ENCODE peak calls at places on chromosomes 1 and 21, in ten cellular contexts. F, U, Z, D, M, L, Q, A, I and G are unnamed samples.

GRCh38 chr21:43687566-43688395 is 28.4 kb downstream of the RRP1B start:
- DNase-seq in Q (no peak), I (no peak), F (no peak), D (no peak), U (no peak), A (no peak), L (no peak), Z (no peak), M (no peak), G (no peak)

GRCh38 chr1:26237230-26237966 is 3.4 kb downstream of the CEP85 start:
- DNase-seq in F (no peak), D (no peak), U (peak; percentile 67), Z (no peak), M (no peak), I (no peak), Q (no peak), L (no peak), A (no peak), G (no peak)

GRCh38 chr21:46092811-46093667 is 4.9 kb upstream of the COL6A2 start:
- DNase-seq in D (no peak), I (no peak), Q (no peak), M (peak; percentile 15), L (no peak), U (no peak), F (no peak), Z (no peak), A (no peak), G (no peak)

GRCh38 chr1:38997034-38997900 is 6.2 kb downstream of the AKIRIN1 start:
- DNase-seq in M (no peak), Z (no peak), D (no peak), L (no peak), U (no peak), Q (no peak), F (no peak), I (no peak), A (no peak), G (no peak)

GRCh38 chr1:28613175-28613574 is 21.1 kb downstream of the RAB42 start:
- DNase-seq in I (no peak), Q (no peak), D (no peak), Z (no peak), A (no peak), M (no peak), U (no peak), L (no peak), F (no peak), G (no peak)

GRCh38 chr1:56406821-56407220 is 172.5 kb downstream of the PLPP3 start:
- DNase-seq in A (no peak), Z (no peak), L (no peak), F (no peak), U (no peak), M (no peak), D (no peak), I (no peak), Q (no peak), G (no peak)

GRCh38 chr1:68725353-68725752 is 228.5 kb upstream of the DEPDC1 start:
- DNase-seq in Q (no peak), A (no peak), U (peak; percentile 1), L (no peak), F (peak; percentile 84), I (no peak), D (no peak), Z (no peak), M (no peak), G (no peak)

GRCh38 chr21:35038772-35039145 is 10.3 kb downstream of the RUNX1 start:
- DNase-seq in M (no peak), U (no peak), L (no peak), Q (no peak), F (no peak), A (no peak), I (no peak), D (no peak), Z (no peak), G (no peak)

GRCh38 chr1:198830397-198830796 is 191.6 kb downstream of the PTPRC start:
- DNase-seq in D (no peak), U (no peak), Z (no peak), L (peak; percentile 7), Q (no peak), F (no peak), M (no peak), A (no peak), I (no peak), G (no peak)

GRCh38 chr1:172203135-172203823 is 217.2 kb upstream of the C1orf105 start:
- DNase-seq in M (no peak), U (peak; percentile 77), I (no peak), D (no peak), A (no peak), Q (no peak), L (no peak), Z (no peak), F (no peak), G (no peak)

GRCh38 chr1:206489980-206490534 is 17.3 kb upstream of the RASSF5 start:
- DNase-seq in A (peak; percentile 81), U (peak; percentile 86), D (no peak), Z (no peak), L (peak; percentile 65), F (peak; percentile 83), M (peak; percentile 84), Q (peak; percentile 76), I (peak; percentile 39), G (peak; percentile 60)

GRCh38 chr21:29360799-29361765 is 62.4 kb downstream of the BACH1 start:
- DNase-seq in L (no peak), M (no peak), U (peak; percentile 38), Q (no peak), D (no peak), F (no peak), I (no peak), A (no peak), Z (no peak), G (no peak)

GRCh38 chr21:44871576-44872265 is 1.8 kb downstream of the PTTG1IP start:
- DNase-seq in M (peak; percentile 68), Q (no peak), F (no peak), U (peak; percentile 82), A (peak; percentile 81), D (no peak), I (peak; percentile 41), Z (peak; percentile 75), L (no peak), G (peak; percentile 57)

GRCh38 chr1:42368096-42368795 is 12.3 kb upstream of the RIMKLA start:
- DNase-seq in Z (no peak), F (no peak), L (no peak), D (no peak), U (no peak), I (no peak), A (no peak), M (no peak), Q (no peak), G (no peak)

GRCh38 chr1:219088778-219089557 is 84.7 kb upstream of the LYPLAL1 start:
- DNase-seq in L (peak; percentile 62), Z (peak; percentile 74), M (peak; percentile 33), Q (peak; percentile 28), F (no peak), D (peak; percentile 78), I (peak; percentile 75), U (peak; percentile 97), A (peak; percentile 69), G (no peak)

GRCh38 chr1:119475866-119476439 is 31.1 kb upstream of the HSD3B1 start:
- DNase-seq in M (peak; percentile 69), F (peak; percentile 28), A (no peak), Q (peak; percentile 59), U (peak; percentile 69), Z (no peak), D (no peak), L (peak; percentile 6), I (no peak), G (no peak)
- TF ChIP-seq CTCF in M (peak; percentile 29), F (peak; percentile 59), A (no peak), Q (peak; percentile 78), U (peak; percentile 91), Z (peak; percentile 82), D (peak; percentile 68), L (peak; percentile 87), I (peak; percentile 54), G (peak; percentile 82)

GRCh38 chr21:38929137-38929536 is 123.4 kb downstream of the ETS2 start:
- DNase-seq in U (no peak), I (no peak), F (no peak), M (no peak), D (no peak), A (no peak), Q (no peak), L (no peak), Z (no peak), G (no peak)
- TF ChIP-seq CTCF in U (no peak), I (no peak), F (no peak), M (no peak), D (no peak), A (no peak), Q (no peak), L (no peak), Z (no peak), G (no peak)

GRCh38 chr1:92817137-92817697 is 14.6 kb upstream of the RPL5 start:
- DNase-seq in U (no peak), D (no peak), F (no peak), M (no peak), A (no peak), Q (no peak), Z (no peak), L (no peak), I (no peak), G (no peak)

GRCh38 chr1:92822907-92823306 is 8.9 kb upstream of the RPL5 start:
- DNase-seq in Z (no peak), U (peak; percentile 94), L (no peak), D (peak; percentile 32), F (no peak), I (no peak), M (no peak), A (no peak), Q (no peak), G (no peak)

GRCh38 chr1:92817986-92818764 is 13.7 kb upstream of the RPL5 start:
- DNase-seq in U (peak; percentile 65), Z (no peak), I (no peak), F (peak; percentile 8), M (no peak), L (no peak), Q (peak; percentile 54), A (no peak), D (no peak), G (no peak)

GRCh38 chr1:92820551-92820950 is 11.3 kb upstream of the RPL5 start:
- DNase-seq in A (no peak), F (no peak), M (no peak), Q (no peak), Z (no peak), I (no peak), D (no peak), U (peak; percentile 31), L (no peak), G (no peak)

GRCh38 chr1:92820024-92820423 is 11.8 kb upstream of the RPL5 start:
- DNase-seq in U (peak; percentile 73), M (no peak), L (no peak), D (no peak), F (no peak), A (no peak), Q (no peak), Z (no peak), I (no peak), G (no peak)
- TF ChIP-seq CTCF in U (peak; percentile 19), M (no peak), L (no peak), D (peak; percentile 13), F (no peak), A (no peak), Q (no peak), Z (no peak), I (no peak), G (no peak)

GRCh38 chr1:216114180-216114579 is 309.1 kb downstream of the USH2A start:
- DNase-seq in A (no peak), F (no peak), L (no peak), Q (no peak), Z (no peak), U (no peak), I (no peak), M (no peak), D (no peak), G (no peak)

GRCh38 chr1:216111842-216112241 is 311.4 kb downstream of the USH2A start:
- DNase-seq in I (no peak), Q (no peak), M (no peak), A (no peak), D (no peak), Z (no peak), U (peak; percentile 7), F (no peak), L (no peak), G (no peak)
- TF ChIP-seq CTCF in I (peak; percentile 27), Q (no peak), M (no peak), A (no peak), D (peak; percentile 52), Z (no peak), U (peak; percentile 36), F (peak; percentile 22), L (no peak), G (peak; percentile 78)